ENCODE peak calls at places on chromosomes 2 and 18, in ten cellular contexts. Z is HEK293T; K is ACHN; Y is lower lobe of right lung; G is epithelial cell of prostate; C is nephron progenitor cell; F is activated naive CD4-positive, alpha-beta T cell treated with anti-CD3 and anti-CD28 coated beads, Interleukin-2, amount 10 ng/mL, durations not matched to agents 7 days and 5 days; T is PC-3; O is AML-193; L is body of pancreas. Q is an unnamed sample.

GRCh38 chr18:8301427-8302172 is 307.6 kb upstream of the RAB12 start:
- DNase-seq in Z (no peak), K (no peak), Y (no peak), G (no peak), C (no peak), F (no peak), T (peak; percentile 16), O (no peak), L (peak; percentile 78), Q (no peak)

GRCh38 chr2:145764631-145765030 is 1244.7 kb upstream of the ZEB2 start:
- DNase-seq in Z (peak; percentile 35), K (no peak), Y (no peak), G (no peak), C (no peak), F (no peak), T (no peak), O (no peak), L (peak; percentile 29), Q (peak; percentile 59)

GRCh38 chr2:63403820-63404219 is 184.5 kb downstream of the WDPCP start:
- DNase-seq in Z (no peak), K (no peak), Y (no peak), G (no peak), C (no peak), F (no peak), T (no peak), O (no peak), L (no peak), Q (no peak)

GRCh38 chr2:109325570-109325969 is 196.6 kb downstream of the SH3RF3 start:
- DNase-seq in Z (no peak), K (no peak), Y (no peak), G (no peak), C (no peak), F (no peak), T (no peak), O (no peak), L (no peak), Q (no peak)

GRCh38 chr2:164954954-164955701 is at the start of gene SLC38A11:
- DNase-seq in Z (no peak), K (peak; percentile 52), Y (no peak), G (no peak), C (peak; percentile 3), F (no peak), T (no peak), O (no peak), L (peak; percentile 33), Q (peak; percentile 53)

GRCh38 chr2:109470121-109470921 is 143.4 kb downstream of the SEPTIN10 start:
- DNase-seq in Z (no peak), K (no peak), Y (peak; percentile 43), G (peak; percentile 82), C (no peak), F (no peak), T (peak; percentile 82), O (peak; percentile 85), L (no peak), Q (no peak)

GRCh38 chr2:196170202-196170680 is 1.1 kb downstream of the STK17B start:
- DNase-seq in Z (peak; percentile 37), K (peak; percentile 65), Y (peak; percentile 61), G (no peak), C (peak; percentile 12), F (peak; percentile 77), T (peak; percentile 74), O (peak; percentile 60), L (peak; percentile 43), Q (peak; percentile 20)

GRCh38 chr18:11741505-11742145 is 52.6 kb downstream of the GNAL start:
- DNase-seq in Z (peak; percentile 34), K (peak; percentile 36), Y (no peak), G (no peak), C (no peak), F (no peak), T (peak; percentile 42), O (peak; percentile 19), L (no peak), Q (no peak)

GRCh38 chr2:186709529-186710455 is 15.9 kb downstream of the FAM171B start:
- DNase-seq in Z (no peak), K (no peak), Y (no peak), G (no peak), C (no peak), F (no peak), T (no peak), O (no peak), L (no peak), Q (no peak)

GRCh38 chr18:6874316-6874715 is 144.8 kb downstream of the ARHGAP28 start:
- DNase-seq in Z (no peak), K (peak; percentile 4), Y (no peak), G (no peak), C (no peak), F (no peak), T (peak; percentile 44), O (no peak), L (no peak), Q (no peak)

GRCh38 chr2:233791883-233792329 is 13.8 kb downstream of the MROH2A start:
- DNase-seq in Z (no peak), K (no peak), Y (no peak), G (no peak), C (no peak), F (no peak), T (no peak), O (no peak), L (no peak), Q (no peak)

Q was measured in BE2C.